ENCODE peak calls at places on chromosomes 16 and 17, in five cellular contexts. O, Z, B, P and N are unnamed samples.

GRCh38 chr16:7512503-7512902 is 179.9 kb downstream of the RBFOX1 start:
- DNase-seq in B (no peak), O (no peak), P (no peak), Z (no peak), N (no peak)

GRCh38 chr17:19833914-19834313 is 33.8 kb downstream of the ULK2 start:
- DNase-seq in P (no peak), B (no peak), Z (peak), O (no peak), N (no peak)

GRCh38 chr16:64590516-64590915 is 531.3 kb downstream of the CDH11 start:
- DNase-seq in O (no peak), B (no peak), P (no peak), Z (peak), N (no peak)

GRCh38 chr16:31451681-31452351 is 7.5 kb upstream of the ARMC5 start:
- DNase-seq in P (peak), B (peak), O (peak), Z (peak), N (no peak)

GRCh38 chr16:471353-472198 is 46.1 kb downstream of the RAB11FIP3 start:
- DNase-seq in O (no peak), Z (peak), B (peak), P (no peak), N (no peak)

GRCh38 chr17:50469005-50469605 is 425 bp upstream of the CHAD start:
- DNase-seq in O (no peak), B (peak), P (no peak), Z (no peak), N (no peak)

GRCh38 chr17:54536306-54536705 is 364.3 kb upstream of the TOM1L1 start:
- DNase-seq in Z (no peak), B (no peak), O (no peak), P (no peak), N (no peak)

GRCh38 chr17:13642188-13642587 is 40.5 kb upstream of the HS3ST3A1 start:
- DNase-seq in O (no peak), P (no peak), B (no peak), Z (no peak), N (no peak)

GRCh38 chr16:52993179-52993578 is 59.5 kb downstream of the CHD9NB start:
- DNase-seq in P (no peak), O (no peak), Z (no peak), B (no peak), N (no peak)

GRCh38 chr16:50814541-50814940 is 72.7 kb downstream of the CYLD start:
- DNase-seq in B (no peak), P (no peak), Z (no peak), O (no peak), N (no peak)

GRCh38 chr17:19322861-19323260 is 39.7 kb downstream of the B9D1 start:
- DNase-seq in O (no peak), B (no peak), Z (no peak), P (no peak), N (no peak)

GRCh38 chr16:28218109-28218508 is 6.3 kb upstream of the XPO6 start:
- DNase-seq in P (peak), B (no peak), O (no peak), Z (peak), N (no peak)

GRCh38 chr16:87295259-87295658 is 21.9 kb downstream of the C16orf95 start:
- DNase-seq in P (peak), O (peak), B (no peak), Z (no peak), N (no peak)

GRCh38 chr17:71580220-71580619 is 540.6 kb upstream of the SOX9 start:
- DNase-seq in P (no peak), Z (peak), B (no peak), O (no peak), N (no peak)

GRCh38 chr17:41695954-41696720 is 7.5 kb downstream of the EIF1 start:
- DNase-seq in O (peak), P (peak), Z (peak), B (peak), N (no peak)

GRCh38 chr17:43881176-43881575 is 26.2 kb downstream of the MPP2 start:
- DNase-seq in O (no peak), B (no peak), Z (no peak), P (no peak), N (no peak)

GRCh38 chr17:40582328-40582901 is 17.1 kb upstream of the CCR7 start:
- DNase-seq in P (no peak), Z (no peak), B (no peak), O (no peak), N (peak)

GRCh38 chr17:5800646-5801045 is 216.3 kb upstream of the NLRP1 start:
- DNase-seq in Z (no peak), B (no peak), P (no peak), O (no peak), N (no peak)

GRCh38 chr17:29131814-29132682 is 48.1 kb downstream of the MYO18A start:
- DNase-seq in B (peak), O (peak), Z (peak), P (no peak), N (no peak)

GRCh38 chr17:27888945-27889344 is 4.2 kb downstream of the LYRM9 start:
- DNase-seq in O (no peak), Z (peak), B (no peak), P (peak), N (no peak)

GRCh38 chr16:2043296-2043979 is 4.2 kb downstream of the NTHL1 start:
- DNase-seq in O (no peak), B (no peak), P (no peak), Z (no peak), N (no peak)
- TF ChIP-seq MXI1 in O (no peak), B (no peak), P (no peak), Z (no peak), N (no peak)

GRCh38 chr16:57387598-57388354 is 15.5 kb downstream of the CX3CL1 start:
- DNase-seq in B (no peak), P (no peak), O (no peak), Z (no peak), N (no peak)

GRCh38 chr16:57385083-57385482 is 12.8 kb downstream of the CX3CL1 start:
- DNase-seq in Z (no peak), P (no peak), B (no peak), O (no peak), N (no peak)

GRCh38 chr16:57388359-57389086 is 16.0 kb upstream of the CCL17 start:
- DNase-seq in B (no peak), Z (no peak), O (no peak), P (no peak), N (peak)

GRCh38 chr16:57384248-57385070 is 12.2 kb downstream of the CX3CL1 start:
- DNase-seq in O (no peak), Z (no peak), P (no peak), B (no peak), N (no peak)

DNA sequence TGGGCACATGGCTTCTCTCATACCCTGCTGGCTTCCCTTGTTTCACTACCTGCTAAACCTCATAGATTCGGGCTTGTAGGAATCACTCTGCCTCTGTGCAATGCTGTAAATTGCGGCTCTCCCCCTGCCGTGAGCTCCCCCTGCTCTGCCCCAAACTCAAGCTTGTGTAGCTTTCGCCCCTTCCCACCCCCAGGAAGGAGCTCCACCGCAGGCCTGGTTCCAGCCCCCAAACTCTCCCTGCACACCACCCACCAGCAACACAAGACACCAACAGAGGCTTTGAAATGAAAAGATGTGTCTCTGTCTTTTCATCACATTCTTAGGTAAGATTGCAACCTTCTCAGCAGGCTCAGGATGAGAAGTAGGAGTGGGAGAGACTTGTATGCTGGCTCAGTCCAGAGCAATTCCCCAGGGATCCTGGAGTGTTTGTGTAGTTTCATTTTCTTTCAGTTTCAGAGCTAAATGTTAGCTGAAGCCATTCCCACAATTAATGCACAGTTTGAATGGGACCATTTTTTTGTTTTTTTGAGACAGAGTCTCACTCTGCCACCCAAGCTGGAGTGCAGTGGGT is 14.2 kb downstream of the CX3CL1 start:
- DNase-seq in B (no peak), O (no peak), P (no peak), Z (peak), N (no peak)
- TF ChIP-seq MXI1 in B (no peak), O (no peak), P (no peak), Z (no peak), N (no peak)

GRCh38 chr17:69900829-69901228 is 174.2 kb upstream of the KCNJ16 start:
- DNase-seq in P (no peak), Z (no peak), B (no peak), O (no peak), N (no peak)
- TF ChIP-seq MXI1 in P (no peak), Z (no peak), B (no peak), O (no peak), N (no peak)

GRCh38 chr17:78808106-78808635 is 26.1 kb upstream of the CYTH1 start:
- DNase-seq in B (no peak), Z (peak), O (no peak), P (no peak), N (no peak)
- TF ChIP-seq MXI1 in B (no peak), Z (no peak), O (no peak), P (no peak), N (no peak)

DNA sequence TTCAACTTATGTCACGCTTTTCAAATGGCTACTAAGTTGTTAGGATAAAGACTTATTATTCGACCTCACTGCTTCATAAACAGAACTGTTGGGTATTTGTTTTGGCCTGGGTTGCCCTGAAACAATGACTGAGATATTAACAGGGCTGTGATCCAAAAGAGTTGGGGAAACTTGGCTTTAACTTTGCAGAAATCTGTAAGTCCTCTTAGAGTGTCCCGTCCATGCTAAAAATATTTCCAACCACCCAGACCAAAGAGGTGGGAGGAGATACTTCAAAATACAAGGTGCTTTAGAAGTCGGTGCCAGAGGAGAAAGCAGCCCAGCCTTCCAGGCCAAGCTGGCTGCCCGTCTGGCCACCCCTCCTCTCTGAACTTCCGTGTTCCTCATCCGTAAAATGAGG is 16.1 kb upstream of the SPATA32 start:
- DNase-seq in Z (peak), P (no peak), B (no peak), O (no peak), N (no peak)
- TF ChIP-seq MXI1 in Z (no peak), P (no peak), B (no peak), O (no peak), N (no peak)

DNA sequence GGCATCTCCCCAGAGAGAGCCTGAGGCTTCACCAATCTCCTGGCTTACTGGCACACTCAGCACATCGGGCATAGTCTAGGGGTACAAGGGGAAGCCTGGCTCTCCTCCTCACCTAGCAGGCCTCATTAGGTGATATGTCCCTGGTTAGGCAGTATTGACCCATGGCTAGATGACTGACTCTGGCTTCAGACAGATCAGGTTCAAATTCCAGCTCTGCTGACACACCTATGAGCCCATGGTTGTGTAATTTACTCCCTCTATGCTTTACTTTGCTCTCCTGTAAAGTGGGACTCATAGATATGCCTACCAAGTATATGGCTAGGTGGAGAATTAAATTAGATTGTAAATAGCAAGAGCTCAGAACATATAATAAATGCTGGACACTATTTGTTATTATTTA is 157.3 kb upstream of the IRX3 start:
- DNase-seq in P (no peak), O (no peak), B (no peak), Z (no peak), N (no peak)
- TF ChIP-seq MXI1 in P (no peak), O (no peak), B (no peak), Z (no peak), N (no peak)

GRCh38 chr17:75064040-75064439 is 17.0 kb downstream of the KCTD2 start:
- DNase-seq in B (no peak), P (no peak), O (no peak), Z (no peak), N (no peak)

GRCh38 chr17:75063626-75064025 is 16.6 kb downstream of the KCTD2 start:
- DNase-seq in Z (no peak), P (no peak), O (no peak), B (no peak), N (no peak)

GRCh38 chr17:75064867-75065561 is 18.0 kb downstream of the KCTD2 start:
- DNase-seq in B (no peak), P (no peak), O (no peak), Z (no peak), N (no peak)

GRCh38 chr17:75064460-75064859 is 17.4 kb downstream of the KCTD2 start:
- DNase-seq in P (no peak), B (no peak), O (no peak), Z (no peak), N (no peak)

GRCh38 chr17:75065562-75066151 is 18.6 kb downstream of the KCTD2 start:
- DNase-seq in P (no peak), Z (no peak), B (no peak), O (no peak), N (no peak)
- TF ChIP-seq MXI1 in P (no peak), Z (no peak), B (no peak), O (no peak), N (no peak)

DNA sequence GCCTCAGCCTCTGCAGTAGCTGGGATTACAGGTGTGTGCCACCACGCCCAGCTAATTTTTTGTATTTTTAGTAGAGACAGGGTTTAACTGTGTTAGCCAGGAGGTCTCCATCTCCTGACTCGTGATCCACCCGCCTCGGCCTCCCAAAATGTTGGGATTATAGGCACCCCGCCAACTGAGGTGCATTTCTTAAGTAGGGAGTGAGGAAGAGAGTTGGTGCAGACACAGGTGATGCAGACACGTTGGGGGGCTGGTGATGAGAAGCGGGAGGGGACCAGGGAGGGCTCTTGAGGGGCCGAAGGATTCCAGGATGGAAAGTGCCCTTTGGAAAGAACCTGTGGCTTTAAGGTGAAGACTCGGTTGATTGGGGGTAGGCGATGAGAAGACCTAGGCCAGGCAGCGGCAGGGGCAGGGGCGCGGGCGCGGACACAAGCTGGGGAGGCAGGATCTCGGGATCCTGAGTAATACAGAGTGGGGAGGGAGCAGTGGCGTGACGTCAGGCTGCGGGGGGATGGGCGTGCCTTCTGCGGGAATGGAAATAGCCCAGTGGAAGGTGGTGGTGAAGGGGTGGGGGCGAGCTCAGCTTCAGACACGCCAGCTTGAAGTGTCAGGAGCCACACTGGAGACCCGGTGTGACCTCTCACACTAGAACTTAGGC is 2.5 kb upstream of the ATP6V0C start:
- DNase-seq in O (peak), B (no peak), Z (peak), P (no peak), N (no peak)
- TF ChIP-seq MXI1 in O (no peak), B (no peak), Z (no peak), P (no peak), N (no peak)

GRCh38 chr17:12591336-12591735 is 74.4 kb upstream of the MYOCD start:
- DNase-seq in P (no peak), O (no peak), Z (peak), B (no peak), N (no peak)

GRCh38 chr17:12588531-12588930 is 77.2 kb upstream of the MYOCD start:
- DNase-seq in O (no peak), Z (no peak), B (no peak), P (no peak), N (no peak)

GRCh38 chr17:12590417-12590816 is 75.3 kb upstream of the MYOCD start:
- DNase-seq in Z (no peak), O (no peak), P (no peak), B (no peak), N (no peak)

GRCh38 chr17:12596961-12597360 is 68.7 kb upstream of the MYOCD start:
- DNase-seq in Z (no peak), O (no peak), P (no peak), B (no peak), N (no peak)

GRCh38 chr17:12592941-12593340 is 72.7 kb upstream of the MYOCD start:
- DNase-seq in B (no peak), Z (no peak), O (no peak), P (no peak), N (no peak)
- TF ChIP-seq MXI1 in B (no peak), Z (no peak), O (no peak), P (no peak), N (no peak)

GRCh38 chr17:64196626-64197025 is 66.4 kb downstream of the TEX2 start:
- DNase-seq in P (no peak), O (no peak), Z (peak), B (no peak), N (no peak)
- TF ChIP-seq MXI1 in P (no peak), O (no peak), Z (no peak), B (no peak), N (no peak)